ENCODE peak calls at places on chromosomes 12 and 14, in five cellular contexts. One of them, this sample, is unnamed.

GRCh38 chr14:35333797-35334743 is 41.9 kb downstream of the PSMA6 start:
- DNase-seq in esophagus squamous epithelium: no peak
- DNase-seq in activated T-helper 1 cell treated with Interleukin-2 at 50 U/mL for 16 hours: no peak
- DNase-seq in NAMALWA: no peak
- DNase-seq in stimulated activated CD4-positive, alpha-beta T cell treated with anti-CD3 and anti-CD28 coated beads, Interleukin-2, amount 100 ng/mL, for 48 hours: no peak
- DNase-seq in this sample: no peak

GRCh38 chr14:52015411-52016030 is 26.2 kb downstream of the RTRAF start:
- DNase-seq in activated T-helper 1 cell treated with Interleukin-2 at 50 U/mL for 16 hours: no peak
- DNase-seq in esophagus squamous epithelium: no peak
- DNase-seq in NAMALWA: no peak
- DNase-seq in stimulated activated CD4-positive, alpha-beta T cell treated with anti-CD3 and anti-CD28 coated beads, Interleukin-2, amount 100 ng/mL, for 48 hours: no peak
- DNase-seq in this sample: no peak

GRCh38 chr12:104480012-104480411 is 23.3 kb downstream of the CHST11 start:
- DNase-seq in NAMALWA: no peak
- DNase-seq in stimulated activated CD4-positive, alpha-beta T cell treated with anti-CD3 and anti-CD28 coated beads, Interleukin-2, amount 100 ng/mL, for 48 hours: no peak
- DNase-seq in activated T-helper 1 cell treated with Interleukin-2 at 50 U/mL for 16 hours: no peak
- DNase-seq in esophagus squamous epithelium: no peak
- DNase-seq in this sample: no peak

GRCh38 chr14:100621806-100622205 is 34.6 kb upstream of the BEGAIN start:
- DNase-seq in stimulated activated CD4-positive, alpha-beta T cell treated with anti-CD3 and anti-CD28 coated beads, Interleukin-2, amount 100 ng/mL, for 48 hours: no peak
- DNase-seq in activated T-helper 1 cell treated with Interleukin-2 at 50 U/mL for 16 hours: no peak
- DNase-seq in esophagus squamous epithelium: no peak
- DNase-seq in NAMALWA: peak; percentile 64
- DNase-seq in this sample: no peak

GRCh38 chr12:27780612-27781408 is 774 bp upstream of the MANSC4 start:
- DNase-seq in stimulated activated CD4-positive, alpha-beta T cell treated with anti-CD3 and anti-CD28 coated beads, Interleukin-2, amount 100 ng/mL, for 48 hours: no peak
- DNase-seq in esophagus squamous epithelium: no peak
- DNase-seq in activated T-helper 1 cell treated with Interleukin-2 at 50 U/mL for 16 hours: peak; percentile 1
- DNase-seq in NAMALWA: peak; percentile 49
- DNase-seq in this sample: no peak

GRCh38 chr14:70655110-70655826 is 13.6 kb downstream of the TTC9 start:
- DNase-seq in activated T-helper 1 cell treated with Interleukin-2 at 50 U/mL for 16 hours: peak; percentile 59
- DNase-seq in esophagus squamous epithelium: peak; percentile 11
- DNase-seq in NAMALWA: no peak
- DNase-seq in stimulated activated CD4-positive, alpha-beta T cell treated with anti-CD3 and anti-CD28 coated beads, Interleukin-2, amount 100 ng/mL, for 48 hours: peak; percentile 45
- DNase-seq in this sample: no peak

GRCh38 chr12:64938179-64938578 is 113.7 kb downstream of the TBC1D30 start:
- DNase-seq in esophagus squamous epithelium: no peak
- DNase-seq in activated T-helper 1 cell treated with Interleukin-2 at 50 U/mL for 16 hours: no peak
- DNase-seq in NAMALWA: no peak
- DNase-seq in stimulated activated CD4-positive, alpha-beta T cell treated with anti-CD3 and anti-CD28 coated beads, Interleukin-2, amount 100 ng/mL, for 48 hours: no peak
- DNase-seq in this sample: no peak

GRCh38 chr14:54691525-54692260 is 124.8 kb downstream of the SAMD4A start:
- DNase-seq in NAMALWA: peak; percentile 34
- DNase-seq in stimulated activated CD4-positive, alpha-beta T cell treated with anti-CD3 and anti-CD28 coated beads, Interleukin-2, amount 100 ng/mL, for 48 hours: peak; percentile 40
- DNase-seq in esophagus squamous epithelium: no peak
- DNase-seq in activated T-helper 1 cell treated with Interleukin-2 at 50 U/mL for 16 hours: peak; percentile 18
- DNase-seq in this sample: no peak

GRCh38 chr12:3132636-3133409 is 55.6 kb downstream of the TSPAN9 start:
- DNase-seq in activated T-helper 1 cell treated with Interleukin-2 at 50 U/mL for 16 hours: no peak
- DNase-seq in NAMALWA: no peak
- DNase-seq in esophagus squamous epithelium: no peak
- DNase-seq in stimulated activated CD4-positive, alpha-beta T cell treated with anti-CD3 and anti-CD28 coated beads, Interleukin-2, amount 100 ng/mL, for 48 hours: no peak
- DNase-seq in this sample: no peak

GRCh38 chr12:52147983-52148540 is 43.8 kb downstream of the KRT80 start:
- DNase-seq in stimulated activated CD4-positive, alpha-beta T cell treated with anti-CD3 and anti-CD28 coated beads, Interleukin-2, amount 100 ng/mL, for 48 hours: no peak
- DNase-seq in esophagus squamous epithelium: no peak
- DNase-seq in activated T-helper 1 cell treated with Interleukin-2 at 50 U/mL for 16 hours: no peak
- DNase-seq in NAMALWA: no peak
- DNase-seq in this sample: no peak